ENCODE peak calls at places on chromosomes 11 and 22, in ten cellular contexts. One of them, this sample, is unnamed.

GRCh38 chr22:29621761-29622526 is 18.5 kb downstream of the NF2 start:
- DNase-seq in heart right ventricle: no peak
- DNase-seq in GM06990: no peak
- DNase-seq in SJSA1: peak
- DNase-seq in brain microvascular endothelial cell: peak
- DNase-seq in GM23338: peak
- DNase-seq in H7: no peak
- DNase-seq in CD4-positive, alpha-beta memory T cell: no peak
- DNase-seq in cardiac fibroblast: peak
- DNase-seq in GM12865: no peak
- DNase-seq in this sample: no peak

GRCh38 chr22:47160781-47161520 is 398.5 kb downstream of the TBC1D22A start:
- DNase-seq in heart right ventricle: no peak
- DNase-seq in GM06990: no peak
- DNase-seq in SJSA1: no peak
- DNase-seq in brain microvascular endothelial cell: no peak
- DNase-seq in GM23338: no peak
- DNase-seq in H7: no peak
- DNase-seq in CD4-positive, alpha-beta memory T cell: no peak
- DNase-seq in cardiac fibroblast: no peak
- DNase-seq in GM12865: no peak
- DNase-seq in this sample: no peak

GRCh38 chr22:49087163-49087562 is 740.5 kb downstream of the BRD1 start:
- DNase-seq in heart right ventricle: no peak
- DNase-seq in GM06990: no peak
- DNase-seq in SJSA1: no peak
- DNase-seq in brain microvascular endothelial cell: no peak
- DNase-seq in GM23338: no peak
- DNase-seq in H7: no peak
- DNase-seq in CD4-positive, alpha-beta memory T cell: no peak
- DNase-seq in cardiac fibroblast: no peak
- DNase-seq in GM12865: no peak
- DNase-seq in this sample: no peak

GRCh38 chr11:69797156-69797555 is 22.0 kb upstream of the FGF4 start:
- DNase-seq in heart right ventricle: no peak
- DNase-seq in GM06990: no peak
- DNase-seq in SJSA1: no peak
- DNase-seq in brain microvascular endothelial cell: no peak
- DNase-seq in GM23338: no peak
- DNase-seq in H7: no peak
- DNase-seq in CD4-positive, alpha-beta memory T cell: no peak
- DNase-seq in cardiac fibroblast: no peak
- DNase-seq in GM12865: no peak
- DNase-seq in this sample: no peak

GRCh38 chr11:113132001-113132400 is 170.8 kb downstream of the NCAM1 start:
- DNase-seq in heart right ventricle: no peak
- DNase-seq in GM06990: no peak
- DNase-seq in SJSA1: no peak
- DNase-seq in brain microvascular endothelial cell: no peak
- DNase-seq in GM23338: no peak
- DNase-seq in H7: no peak
- DNase-seq in CD4-positive, alpha-beta memory T cell: no peak
- DNase-seq in cardiac fibroblast: no peak
- DNase-seq in GM12865: no peak
- DNase-seq in this sample: no peak

GRCh38 chr22:40603088-40603605 is 33.4 kb downstream of the MRTFA start:
- DNase-seq in heart right ventricle: no peak
- DNase-seq in GM06990: no peak
- DNase-seq in SJSA1: peak
- DNase-seq in brain microvascular endothelial cell: peak
- DNase-seq in GM23338: no peak
- DNase-seq in H7: no peak
- DNase-seq in CD4-positive, alpha-beta memory T cell: no peak
- DNase-seq in cardiac fibroblast: peak
- DNase-seq in GM12865: no peak
- DNase-seq in this sample: no peak

GRCh38 chr11:86490582-86490981 is 115.9 kb downstream of the CCDC81 start:
- DNase-seq in heart right ventricle: no peak
- DNase-seq in GM06990: no peak
- DNase-seq in SJSA1: no peak
- DNase-seq in brain microvascular endothelial cell: no peak
- DNase-seq in GM23338: no peak
- DNase-seq in H7: no peak
- DNase-seq in CD4-positive, alpha-beta memory T cell: no peak
- DNase-seq in cardiac fibroblast: peak
- DNase-seq in GM12865: no peak
- DNase-seq in this sample: no peak

GRCh38 chr22:20155330-20156041 is 4.6 kb upstream of the CCDC188 start:
- DNase-seq in heart right ventricle: peak
- DNase-seq in GM06990: no peak
- DNase-seq in SJSA1: peak
- DNase-seq in brain microvascular endothelial cell: peak
- DNase-seq in GM23338: no peak
- DNase-seq in H7: no peak
- DNase-seq in CD4-positive, alpha-beta memory T cell: peak
- DNase-seq in cardiac fibroblast: peak
- DNase-seq in GM12865: peak
- DNase-seq in this sample: peak

GRCh38 chr22:19037282-19038163 is 84.7 kb downstream of the DGCR2 start:
- DNase-seq in heart right ventricle: no peak
- DNase-seq in GM06990: no peak
- DNase-seq in SJSA1: peak
- DNase-seq in brain microvascular endothelial cell: no peak
- DNase-seq in GM23338: no peak
- DNase-seq in H7: peak
- DNase-seq in CD4-positive, alpha-beta memory T cell: no peak
- DNase-seq in cardiac fibroblast: no peak
- DNase-seq in GM12865: no peak
- DNase-seq in this sample: peak

GRCh38 chr11:63564056-63564784 is 1.0 kb upstream of the PLAAT2 start:
- DNase-seq in heart right ventricle: no peak
- DNase-seq in GM06990: no peak
- DNase-seq in SJSA1: peak
- DNase-seq in brain microvascular endothelial cell: no peak
- DNase-seq in GM23338: no peak
- DNase-seq in H7: no peak
- DNase-seq in CD4-positive, alpha-beta memory T cell: no peak
- DNase-seq in cardiac fibroblast: no peak
- DNase-seq in GM12865: peak
- DNase-seq in this sample: no peak

GRCh38 chr22:33931406-33931805 is 11.1 kb upstream of the LARGE1 start:
- DNase-seq in heart right ventricle: no peak
- DNase-seq in GM06990: no peak
- DNase-seq in SJSA1: no peak
- DNase-seq in brain microvascular endothelial cell: no peak
- DNase-seq in GM23338: no peak
- DNase-seq in H7: no peak
- DNase-seq in CD4-positive, alpha-beta memory T cell: no peak
- DNase-seq in cardiac fibroblast: no peak
- DNase-seq in GM12865: no peak
- DNase-seq in this sample: no peak

GRCh38 chr11:126394036-126394435 is 38.5 kb downstream of the ST3GAL4 start:
- DNase-seq in heart right ventricle: no peak
- DNase-seq in GM06990: no peak
- DNase-seq in SJSA1: no peak
- DNase-seq in brain microvascular endothelial cell: no peak
- DNase-seq in GM23338: no peak
- DNase-seq in H7: peak
- DNase-seq in CD4-positive, alpha-beta memory T cell: no peak
- DNase-seq in cardiac fibroblast: no peak
- DNase-seq in GM12865: no peak
- DNase-seq in this sample: no peak

GRCh38 chr22:19447388-19448075 is at the start of gene C22orf39:
- DNase-seq in heart right ventricle: peak
- DNase-seq in GM06990: peak
- DNase-seq in SJSA1: peak
- DNase-seq in brain microvascular endothelial cell: peak
- DNase-seq in GM23338: peak
- DNase-seq in H7: peak
- DNase-seq in CD4-positive, alpha-beta memory T cell: peak
- DNase-seq in cardiac fibroblast: peak
- DNase-seq in GM12865: peak
- DNase-seq in this sample: peak

GRCh38 chr11:62771144-62772021 is at the start of gene TAF6L:
- DNase-seq in heart right ventricle: peak
- DNase-seq in GM06990: peak
- DNase-seq in SJSA1: peak
- DNase-seq in brain microvascular endothelial cell: peak
- DNase-seq in GM23338: peak
- DNase-seq in H7: peak
- DNase-seq in CD4-positive, alpha-beta memory T cell: peak
- DNase-seq in cardiac fibroblast: peak
- DNase-seq in GM12865: peak
- DNase-seq in this sample: peak

GRCh38 chr22:49371325-49372110 is 456.2 kb downstream of the BRD1 start:
- DNase-seq in heart right ventricle: no peak
- DNase-seq in GM06990: no peak
- DNase-seq in SJSA1: no peak
- DNase-seq in brain microvascular endothelial cell: no peak
- DNase-seq in GM23338: no peak
- DNase-seq in H7: no peak
- DNase-seq in CD4-positive, alpha-beta memory T cell: no peak
- DNase-seq in cardiac fibroblast: no peak
- DNase-seq in GM12865: no peak
- DNase-seq in this sample: no peak

GRCh38 chr11:37967635-37968034 is 1369.6 kb upstream of the RAG2 start:
- DNase-seq in heart right ventricle: no peak
- DNase-seq in GM06990: no peak
- DNase-seq in SJSA1: no peak
- DNase-seq in brain microvascular endothelial cell: no peak
- DNase-seq in GM23338: no peak
- DNase-seq in H7: no peak
- DNase-seq in CD4-positive, alpha-beta memory T cell: no peak
- DNase-seq in cardiac fibroblast: no peak
- DNase-seq in GM12865: no peak
- DNase-seq in this sample: peak

GRCh38 chr11:78402842-78403241 is 14.8 kb downstream of the GAB2 start:
- DNase-seq in heart right ventricle: no peak
- DNase-seq in GM06990: no peak
- DNase-seq in SJSA1: no peak
- DNase-seq in brain microvascular endothelial cell: no peak
- DNase-seq in GM23338: no peak
- DNase-seq in H7: no peak
- DNase-seq in CD4-positive, alpha-beta memory T cell: no peak
- DNase-seq in cardiac fibroblast: no peak
- DNase-seq in GM12865: no peak
- DNase-seq in this sample: no peak
- H3K4me3 ChIP-seq in heart right ventricle: no peak
- H3K4me3 ChIP-seq in GM06990: no peak
- H3K4me3 ChIP-seq in SJSA1: no peak
- H3K4me3 ChIP-seq in brain microvascular endothelial cell: no peak
- H3K4me3 ChIP-seq in GM23338: no peak
- H3K4me3 ChIP-seq in H7: no peak
- H3K4me3 ChIP-seq in CD4-positive, alpha-beta memory T cell: no peak
- H3K4me3 ChIP-seq in cardiac fibroblast: no peak
- H3K4me3 ChIP-seq in GM12865: no peak
- H3K4me3 ChIP-seq in this sample: no peak

DNA sequence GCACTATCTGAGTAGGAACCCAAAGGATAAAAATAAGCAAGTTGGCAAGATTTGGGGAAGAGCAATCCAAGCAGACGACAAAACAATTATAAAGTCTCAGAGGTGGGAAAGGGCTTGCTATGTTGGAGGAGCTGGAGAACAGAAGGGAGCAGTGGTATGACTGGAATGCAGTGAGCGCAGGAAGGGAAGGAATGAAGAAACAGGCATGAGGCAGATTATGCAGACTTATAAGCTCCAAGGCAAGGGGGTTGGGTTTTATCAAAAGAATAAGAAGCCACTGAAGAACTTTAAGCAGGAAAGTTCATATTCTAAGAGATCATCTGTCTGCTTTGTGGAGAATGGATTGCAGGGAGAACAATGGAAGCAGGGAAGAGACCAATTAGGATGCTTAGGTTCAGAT is 31.7 kb downstream of the PGM2L1 start:
- DNase-seq in heart right ventricle: no peak
- DNase-seq in GM06990: no peak
- DNase-seq in SJSA1: peak
- DNase-seq in brain microvascular endothelial cell: peak
- DNase-seq in GM23338: peak
- DNase-seq in H7: peak
- DNase-seq in CD4-positive, alpha-beta memory T cell: no peak
- DNase-seq in cardiac fibroblast: peak
- DNase-seq in GM12865: no peak
- DNase-seq in this sample: no peak
- H3K4me3 ChIP-seq in heart right ventricle: no peak
- H3K4me3 ChIP-seq in GM06990: no peak
- H3K4me3 ChIP-seq in SJSA1: no peak
- H3K4me3 ChIP-seq in brain microvascular endothelial cell: no peak
- H3K4me3 ChIP-seq in GM23338: no peak
- H3K4me3 ChIP-seq in H7: no peak
- H3K4me3 ChIP-seq in CD4-positive, alpha-beta memory T cell: no peak
- H3K4me3 ChIP-seq in cardiac fibroblast: no peak
- H3K4me3 ChIP-seq in GM12865: no peak
- H3K4me3 ChIP-seq in this sample: no peak

GRCh38 chr11:128501008-128501407 is 86.3 kb downstream of the ETS1 start:
- DNase-seq in heart right ventricle: no peak
- DNase-seq in GM06990: no peak
- DNase-seq in SJSA1: no peak
- DNase-seq in brain microvascular endothelial cell: no peak
- DNase-seq in GM23338: no peak
- DNase-seq in H7: no peak
- DNase-seq in CD4-positive, alpha-beta memory T cell: no peak
- DNase-seq in cardiac fibroblast: no peak
- DNase-seq in GM12865: no peak
- DNase-seq in this sample: no peak
- H3K4me3 ChIP-seq in heart right ventricle: no peak
- H3K4me3 ChIP-seq in GM06990: peak
- H3K4me3 ChIP-seq in SJSA1: no peak
- H3K4me3 ChIP-seq in brain microvascular endothelial cell: no peak
- H3K4me3 ChIP-seq in GM23338: no peak
- H3K4me3 ChIP-seq in H7: no peak
- H3K4me3 ChIP-seq in CD4-positive, alpha-beta memory T cell: peak
- H3K4me3 ChIP-seq in cardiac fibroblast: no peak
- H3K4me3 ChIP-seq in GM12865: no peak
- H3K4me3 ChIP-seq in this sample: no peak

DNA sequence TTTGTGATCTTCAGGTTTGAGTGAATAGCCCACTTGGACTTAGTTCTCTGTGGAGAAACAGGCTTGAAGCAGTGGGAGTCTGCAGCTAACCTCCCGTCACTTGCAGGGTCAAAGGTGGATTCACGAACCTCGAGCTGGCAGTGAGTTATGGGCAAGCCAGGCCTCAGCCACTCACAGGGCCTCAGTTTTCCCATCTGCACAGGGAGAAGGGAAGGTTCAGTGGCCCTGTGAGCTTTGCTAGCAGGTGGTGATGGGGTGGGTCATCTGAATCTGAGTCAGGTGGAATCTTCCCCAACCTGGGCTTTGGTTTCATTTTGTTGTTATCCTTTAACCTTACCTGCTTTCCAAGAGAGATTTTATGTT is 86.6 kb upstream of the GRIK4 start:
- DNase-seq in heart right ventricle: no peak
- DNase-seq in GM06990: no peak
- DNase-seq in SJSA1: no peak
- DNase-seq in brain microvascular endothelial cell: no peak
- DNase-seq in GM23338: no peak
- DNase-seq in H7: no peak
- DNase-seq in CD4-positive, alpha-beta memory T cell: no peak
- DNase-seq in cardiac fibroblast: no peak
- DNase-seq in GM12865: no peak
- DNase-seq in this sample: no peak
- H3K4me3 ChIP-seq in heart right ventricle: no peak
- H3K4me3 ChIP-seq in GM06990: no peak
- H3K4me3 ChIP-seq in SJSA1: no peak
- H3K4me3 ChIP-seq in brain microvascular endothelial cell: no peak
- H3K4me3 ChIP-seq in GM23338: no peak
- H3K4me3 ChIP-seq in H7: no peak
- H3K4me3 ChIP-seq in CD4-positive, alpha-beta memory T cell: no peak
- H3K4me3 ChIP-seq in cardiac fibroblast: no peak
- H3K4me3 ChIP-seq in GM12865: no peak
- H3K4me3 ChIP-seq in this sample: no peak